ENCODE peak calls at places on chromosomes 13 and 19, in ten cellular contexts. One of them, this sample, is unnamed.

GRCh38 chr13:75779393-75779792 is 143.3 kb downstream of the LMO7 start:
- DNase-seq in WTC11: no peak
- DNase-seq in epithelial cell of esophagus: no peak
- DNase-seq in astrocyte of the cerebellum: no peak
- DNase-seq in HFFc6: no peak
- DNase-seq in Peyer's patch: no peak
- DNase-seq in heart right ventricle: no peak
- DNase-seq in GM10248: no peak
- DNase-seq in astrocyte of the spinal cord: no peak
- DNase-seq in HCT116: no peak
- DNase-seq in this sample: no peak

GRCh38 chr13:36882829-36883390 is 37.1 kb downstream of the SMAD9 start:
- DNase-seq in astrocyte of the cerebellum: no peak
- DNase-seq in WTC11: no peak
- DNase-seq in epithelial cell of esophagus: no peak
- DNase-seq in HCT116: no peak
- DNase-seq in astrocyte of the spinal cord: no peak
- DNase-seq in GM10248: no peak
- DNase-seq in Peyer's patch: no peak
- DNase-seq in HFFc6: no peak
- DNase-seq in heart right ventricle: no peak
- DNase-seq in this sample: no peak

GRCh38 chr13:26721251-26721939 is 39.2 kb downstream of the GPR12 start:
- DNase-seq in heart right ventricle: no peak
- DNase-seq in GM10248: no peak
- DNase-seq in WTC11: no peak
- DNase-seq in epithelial cell of esophagus: no peak
- DNase-seq in HCT116: no peak
- DNase-seq in Peyer's patch: peak; percentile 35
- DNase-seq in HFFc6: no peak
- DNase-seq in astrocyte of the spinal cord: peak; percentile 10
- DNase-seq in astrocyte of the cerebellum: no peak
- DNase-seq in this sample: no peak

GRCh38 chr13:76533251-76533650 is 353.0 kb downstream of the KCTD12 start:
- DNase-seq in epithelial cell of esophagus: peak; percentile 44
- DNase-seq in astrocyte of the cerebellum: no peak
- DNase-seq in HFFc6: no peak
- DNase-seq in Peyer's patch: no peak
- DNase-seq in GM10248: no peak
- DNase-seq in heart right ventricle: no peak
- DNase-seq in astrocyte of the spinal cord: peak; percentile 29
- DNase-seq in HCT116: no peak
- DNase-seq in WTC11: no peak
- DNase-seq in this sample: no peak

GRCh38 chr13:61255035-61255796 is 160.4 kb downstream of the PCDH20 start:
- DNase-seq in HFFc6: no peak
- DNase-seq in astrocyte of the cerebellum: no peak
- DNase-seq in astrocyte of the spinal cord: peak; percentile 8
- DNase-seq in WTC11: peak; percentile 36
- DNase-seq in HCT116: peak; percentile 2
- DNase-seq in Peyer's patch: no peak
- DNase-seq in heart right ventricle: no peak
- DNase-seq in GM10248: no peak
- DNase-seq in epithelial cell of esophagus: peak; percentile 26
- DNase-seq in this sample: no peak

GRCh38 chr13:89708013-89708412 is 1639.5 kb upstream of the MIR17HG start:
- DNase-seq in HCT116: no peak
- DNase-seq in Peyer's patch: no peak
- DNase-seq in astrocyte of the spinal cord: no peak
- DNase-seq in heart right ventricle: no peak
- DNase-seq in GM10248: no peak
- DNase-seq in WTC11: no peak
- DNase-seq in astrocyte of the cerebellum: no peak
- DNase-seq in epithelial cell of esophagus: no peak
- DNase-seq in HFFc6: no peak
- DNase-seq in this sample: no peak

GRCh38 chr13:67133476-67133875 is 96.7 kb downstream of the PCDH9 start:
- DNase-seq in astrocyte of the cerebellum: no peak
- DNase-seq in HFFc6: no peak
- DNase-seq in GM10248: no peak
- DNase-seq in astrocyte of the spinal cord: no peak
- DNase-seq in heart right ventricle: no peak
- DNase-seq in HCT116: no peak
- DNase-seq in Peyer's patch: no peak
- DNase-seq in WTC11: no peak
- DNase-seq in epithelial cell of esophagus: no peak
- DNase-seq in this sample: no peak

GRCh38 chr19:56476671-56477428 is at the start of gene ZNF667:
- DNase-seq in heart right ventricle: no peak
- DNase-seq in epithelial cell of esophagus: peak; percentile 42
- DNase-seq in Peyer's patch: no peak
- DNase-seq in astrocyte of the spinal cord: peak; percentile 54
- DNase-seq in WTC11: no peak
- DNase-seq in HCT116: no peak
- DNase-seq in astrocyte of the cerebellum: no peak
- DNase-seq in HFFc6: peak; percentile 72
- DNase-seq in GM10248: no peak
- DNase-seq in this sample: no peak

GRCh38 chr13:51501592-51502205 is 48.9 kb upstream of the INTS6 start:
- DNase-seq in astrocyte of the cerebellum: no peak
- DNase-seq in heart right ventricle: no peak
- DNase-seq in astrocyte of the spinal cord: peak; percentile 39
- DNase-seq in epithelial cell of esophagus: peak; percentile 74
- DNase-seq in HCT116: no peak
- DNase-seq in WTC11: no peak
- DNase-seq in HFFc6: peak; percentile 74
- DNase-seq in Peyer's patch: no peak
- DNase-seq in GM10248: peak; percentile 11
- DNase-seq in this sample: no peak

GRCh38 chr19:53977991-53978731 is 13.3 kb upstream of the CACNG6 start:
- DNase-seq in epithelial cell of esophagus: peak; percentile 40
- DNase-seq in astrocyte of the cerebellum: peak; percentile 56
- DNase-seq in GM10248: no peak
- DNase-seq in WTC11: peak; percentile 99
- DNase-seq in HFFc6: peak; percentile 63
- DNase-seq in HCT116: peak; percentile 40
- DNase-seq in heart right ventricle: peak; percentile 72
- DNase-seq in Peyer's patch: no peak
- DNase-seq in astrocyte of the spinal cord: peak; percentile 87
- DNase-seq in this sample: peak; percentile 70

GRCh38 chr13:112973577-112973951 is 4.5 kb downstream of the MCF2L start:
- DNase-seq in astrocyte of the spinal cord: no peak
- DNase-seq in GM10248: no peak
- DNase-seq in Peyer's patch: no peak
- DNase-seq in HFFc6: no peak
- DNase-seq in epithelial cell of esophagus: no peak
- DNase-seq in heart right ventricle: no peak
- DNase-seq in WTC11: no peak
- DNase-seq in HCT116: no peak
- DNase-seq in astrocyte of the cerebellum: no peak
- DNase-seq in this sample: no peak

GRCh38 chr13:110509478-110509926 is 52.0 kb downstream of the RAB20 start:
- DNase-seq in heart right ventricle: no peak
- DNase-seq in Peyer's patch: no peak
- DNase-seq in HCT116: no peak
- DNase-seq in GM10248: no peak
- DNase-seq in astrocyte of the cerebellum: no peak
- DNase-seq in WTC11: no peak
- DNase-seq in epithelial cell of esophagus: no peak
- DNase-seq in astrocyte of the spinal cord: no peak
- DNase-seq in HFFc6: no peak
- DNase-seq in this sample: no peak

GRCh38 chr13:30866692-30867669 is 39.1 kb upstream of the MEDAG start:
- DNase-seq in GM10248: no peak
- DNase-seq in HFFc6: no peak
- DNase-seq in epithelial cell of esophagus: no peak
- DNase-seq in heart right ventricle: no peak
- DNase-seq in astrocyte of the cerebellum: no peak
- DNase-seq in WTC11: no peak
- DNase-seq in Peyer's patch: no peak
- DNase-seq in HCT116: no peak
- DNase-seq in astrocyte of the spinal cord: no peak
- DNase-seq in this sample: no peak

GRCh38 chr13:114212096-114212495 is 22.6 kb upstream of the CDC16 start:
- DNase-seq in GM10248: no peak
- DNase-seq in HCT116: no peak
- DNase-seq in epithelial cell of esophagus: peak; percentile 32
- DNase-seq in astrocyte of the spinal cord: peak; percentile 45
- DNase-seq in astrocyte of the cerebellum: no peak
- DNase-seq in Peyer's patch: no peak
- DNase-seq in heart right ventricle: no peak
- DNase-seq in WTC11: no peak
- DNase-seq in HFFc6: no peak
- DNase-seq in this sample: no peak

GRCh38 chr13:64073203-64073602 is 2657.6 kb upstream of the PCDH20 start:
- DNase-seq in GM10248: no peak
- DNase-seq in HFFc6: no peak
- DNase-seq in HCT116: no peak
- DNase-seq in Peyer's patch: no peak
- DNase-seq in heart right ventricle: no peak
- DNase-seq in astrocyte of the cerebellum: no peak
- DNase-seq in WTC11: no peak
- DNase-seq in epithelial cell of esophagus: no peak
- DNase-seq in astrocyte of the spinal cord: no peak
- DNase-seq in this sample: no peak

GRCh38 chr13:25375727-25376358 is 4.1 kb downstream of the ATP8A2 start:
- DNase-seq in GM10248: peak; percentile 65
- DNase-seq in WTC11: peak; percentile 36
- DNase-seq in astrocyte of the cerebellum: peak; percentile 20
- DNase-seq in Peyer's patch: no peak
- DNase-seq in astrocyte of the spinal cord: peak; percentile 48
- DNase-seq in HFFc6: peak; percentile 27
- DNase-seq in heart right ventricle: no peak
- DNase-seq in HCT116: peak; percentile 31
- DNase-seq in epithelial cell of esophagus: peak; percentile 50
- DNase-seq in this sample: peak; percentile 51

GRCh38 chr13:40058757-40059236 is 403.3 kb downstream of the COG6 start:
- DNase-seq in HFFc6: no peak
- DNase-seq in WTC11: no peak
- DNase-seq in HCT116: no peak
- DNase-seq in heart right ventricle: no peak
- DNase-seq in astrocyte of the spinal cord: no peak
- DNase-seq in epithelial cell of esophagus: peak; percentile 20
- DNase-seq in Peyer's patch: no peak
- DNase-seq in GM10248: no peak
- DNase-seq in astrocyte of the cerebellum: no peak
- DNase-seq in this sample: no peak

GRCh38 chr13:79457948-79458347 is 23.0 kb upstream of the NDFIP2 start:
- DNase-seq in HFFc6: peak; percentile 89
- DNase-seq in Peyer's patch: no peak
- DNase-seq in astrocyte of the cerebellum: no peak
- DNase-seq in epithelial cell of esophagus: peak; percentile 88
- DNase-seq in astrocyte of the spinal cord: peak; percentile 64
- DNase-seq in HCT116: no peak
- DNase-seq in GM10248: no peak
- DNase-seq in WTC11: no peak
- DNase-seq in heart right ventricle: no peak
- DNase-seq in this sample: no peak

GRCh38 chr19:51166846-51167490 is 24.9 kb downstream of the SIGLEC7 start:
- DNase-seq in astrocyte of the cerebellum: no peak
- DNase-seq in heart right ventricle: no peak
- DNase-seq in WTC11: no peak
- DNase-seq in astrocyte of the spinal cord: no peak
- DNase-seq in epithelial cell of esophagus: no peak
- DNase-seq in HCT116: no peak
- DNase-seq in Peyer's patch: peak; percentile 19
- DNase-seq in HFFc6: no peak
- DNase-seq in GM10248: peak; percentile 61
- DNase-seq in this sample: no peak

GRCh38 chr19:18700501-18701249 is 17.2 kb downstream of the CRTC1 start:
- DNase-seq in HFFc6: peak; percentile 32
- DNase-seq in heart right ventricle: peak; percentile 84
- DNase-seq in astrocyte of the spinal cord: peak; percentile 45
- DNase-seq in WTC11: peak; percentile 72
- DNase-seq in HCT116: no peak
- DNase-seq in Peyer's patch: peak; percentile 87
- DNase-seq in astrocyte of the cerebellum: no peak
- DNase-seq in GM10248: peak; percentile 82
- DNase-seq in epithelial cell of esophagus: peak; percentile 41
- DNase-seq in this sample: peak; percentile 27
- TF ChIP-seq CTCF in HFFc6: no peak
- TF ChIP-seq CTCF in heart right ventricle: no peak
- TF ChIP-seq CTCF in astrocyte of the spinal cord: no peak
- TF ChIP-seq CTCF in WTC11: no peak
- TF ChIP-seq CTCF in HCT116: no peak
- TF ChIP-seq CTCF in Peyer's patch: no peak
- TF ChIP-seq CTCF in astrocyte of the cerebellum: no peak
- TF ChIP-seq CTCF in GM10248: no peak
- TF ChIP-seq CTCF in epithelial cell of esophagus: no peak
- TF ChIP-seq CTCF in this sample: no peak

DNA sequence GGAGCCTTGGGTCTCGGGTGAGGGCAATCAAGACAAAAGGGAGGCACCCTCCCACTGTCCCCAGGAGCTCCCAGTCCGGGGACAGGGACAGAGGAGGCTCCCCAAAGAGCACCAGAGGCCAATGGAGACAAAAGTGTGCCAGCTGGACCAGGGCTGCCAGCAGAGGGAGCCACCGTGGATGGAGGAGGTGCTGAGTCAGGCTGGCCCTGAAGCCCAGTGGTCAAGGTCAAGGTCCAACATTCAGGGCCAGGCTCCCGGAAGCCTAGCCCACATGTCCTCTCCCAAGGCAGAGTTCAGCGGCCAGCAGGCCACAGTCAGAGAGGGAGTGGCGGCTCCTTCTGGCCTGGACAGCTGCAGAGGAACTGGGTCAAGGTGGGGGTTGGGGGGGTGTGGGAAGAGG is 8.4 kb downstream of the COL5A3 start:
- DNase-seq in HFFc6: no peak
- DNase-seq in HCT116: no peak
- DNase-seq in astrocyte of the spinal cord: no peak
- DNase-seq in astrocyte of the cerebellum: no peak
- DNase-seq in heart right ventricle: peak; percentile 71
- DNase-seq in GM10248: no peak
- DNase-seq in Peyer's patch: no peak
- DNase-seq in WTC11: peak; percentile 75
- DNase-seq in epithelial cell of esophagus: no peak
- DNase-seq in this sample: peak; percentile 20
- TF ChIP-seq CTCF in HFFc6: peak; percentile 78
- TF ChIP-seq CTCF in HCT116: peak; percentile 64
- TF ChIP-seq CTCF in astrocyte of the spinal cord: peak; percentile 62
- TF ChIP-seq CTCF in astrocyte of the cerebellum: peak; percentile 29
- TF ChIP-seq CTCF in heart right ventricle: no peak
- TF ChIP-seq CTCF in GM10248: peak; percentile 33
- TF ChIP-seq CTCF in Peyer's patch: peak; percentile 28
- TF ChIP-seq CTCF in WTC11: peak; percentile 61
- TF ChIP-seq CTCF in epithelial cell of esophagus: peak; percentile 34
- TF ChIP-seq CTCF in this sample: peak; percentile 39

GRCh38 chr19:10420444-10421239 is at the start of gene PDE4A:
- DNase-seq in heart right ventricle: no peak
- DNase-seq in astrocyte of the cerebellum: no peak
- DNase-seq in HCT116: no peak
- DNase-seq in HFFc6: peak; percentile 24
- DNase-seq in Peyer's patch: no peak
- DNase-seq in astrocyte of the spinal cord: no peak
- DNase-seq in epithelial cell of esophagus: peak; percentile 55
- DNase-seq in GM10248: peak; percentile 58
- DNase-seq in WTC11: peak; percentile 64
- DNase-seq in this sample: no peak
- TF ChIP-seq CTCF in heart right ventricle: no peak
- TF ChIP-seq CTCF in astrocyte of the cerebellum: no peak
- TF ChIP-seq CTCF in HCT116: peak; percentile 69
- TF ChIP-seq CTCF in HFFc6: peak; percentile 78
- TF ChIP-seq CTCF in Peyer's patch: peak; percentile 28
- TF ChIP-seq CTCF in astrocyte of the spinal cord: peak; percentile 53
- TF ChIP-seq CTCF in epithelial cell of esophagus: peak; percentile 24
- TF ChIP-seq CTCF in GM10248: peak; percentile 73
- TF ChIP-seq CTCF in WTC11: peak; percentile 24
- TF ChIP-seq CTCF in this sample: peak; percentile 53

GRCh38 chr19:31402931-31403330 is 53.7 kb upstream of the TSHZ3 start:
- DNase-seq in GM10248: no peak
- DNase-seq in Peyer's patch: no peak
- DNase-seq in heart right ventricle: no peak
- DNase-seq in HCT116: no peak
- DNase-seq in astrocyte of the cerebellum: no peak
- DNase-seq in HFFc6: no peak
- DNase-seq in WTC11: no peak
- DNase-seq in epithelial cell of esophagus: no peak
- DNase-seq in astrocyte of the spinal cord: no peak
- DNase-seq in this sample: no peak
- TF ChIP-seq CTCF in GM10248: no peak
- TF ChIP-seq CTCF in Peyer's patch: no peak
- TF ChIP-seq CTCF in heart right ventricle: no peak
- TF ChIP-seq CTCF in HCT116: no peak
- TF ChIP-seq CTCF in astrocyte of the cerebellum: no peak
- TF ChIP-seq CTCF in HFFc6: peak; percentile 20
- TF ChIP-seq CTCF in WTC11: no peak
- TF ChIP-seq CTCF in epithelial cell of esophagus: no peak
- TF ChIP-seq CTCF in astrocyte of the spinal cord: no peak
- TF ChIP-seq CTCF in this sample: no peak